ENCODE peak calls at places on chromosomes 7 and 10, in six cellular contexts. N is BJ; D is HFF-Myc; O is foreskin fibroblast; B is CD4-positive, alpha-beta T cell; I is HEK293T. P is an unnamed sample.

GRCh38 chr10:90023950-90024349 is 322.6 kb downstream of the KIF20B start:
- DNase-seq in B (no peak), N (no peak), D (no peak), O (no peak), I (no peak), P (no peak)

GRCh38 chr7:102264367-102264891 is 22.2 kb upstream of the SH2B2 start:
- DNase-seq in N (no peak), I (no peak), D (peak), O (peak), B (no peak), P (peak)

GRCh38 chr10:14439451-14440259 is 108.9 kb upstream of the FRMD4A start:
- DNase-seq in O (peak), N (no peak), B (no peak), I (no peak), D (no peak), P (no peak)

GRCh38 chr10:13758302-13758701 is 171.5 kb downstream of the PRPF18 start:
- DNase-seq in O (peak), B (no peak), I (peak), D (peak), N (no peak), P (peak)

GRCh38 chr10:128816726-128817125 is 650.3 kb upstream of the MGMT start:
- DNase-seq in B (no peak), I (no peak), D (no peak), O (no peak), N (no peak), P (no peak)

GRCh38 chr10:52499281-52499680 is 185.2 kb downstream of the DKK1 start:
- DNase-seq in N (no peak), D (no peak), B (no peak), O (no peak), I (no peak), P (no peak)

GRCh38 chr10:43682956-43683355 is 34.3 kb upstream of the ZNF32 start:
- DNase-seq in N (no peak), D (no peak), B (no peak), O (no peak), I (no peak), P (no peak)

GRCh38 chr7:45646996-45647411 is 72.8 kb downstream of the ADCY1 start:
- DNase-seq in I (no peak), N (no peak), O (peak), D (no peak), B (no peak), P (no peak)

GRCh38 chr10:45239642-45240041 is 75.8 kb downstream of the OR13A1 start:
- DNase-seq in O (peak), D (no peak), B (no peak), I (no peak), N (peak), P (peak)

GRCh38 chr10:64115913-64116643 is 594.9 kb downstream of the REEP3 start:
- DNase-seq in I (peak), B (no peak), O (no peak), D (no peak), N (no peak), P (no peak)

GRCh38 chr10:133139561-133140065 is 20.4 kb upstream of the KNDC1 start:
- DNase-seq in B (no peak), D (no peak), O (no peak), I (no peak), N (no peak), P (no peak)

GRCh38 chr7:37395618-37396259 is 52.9 kb downstream of the ELMO1 start:
- DNase-seq in O (no peak), B (no peak), N (no peak), D (no peak), I (no peak), P (no peak)

GRCh38 chr10:99372546-99373271 is 43.6 kb downstream of the CNNM1 start:
- DNase-seq in N (peak), B (no peak), I (no peak), O (peak), D (no peak), P (no peak)

GRCh38 chr10:32417906-32418547 is 27.9 kb upstream of the CCDC7 start:
- DNase-seq in O (peak), N (peak), D (peak), B (no peak), I (no peak), P (no peak)

GRCh38 chr10:94425942-94426341 is 23.6 kb downstream of the TBC1D12 start:
- DNase-seq in B (no peak), I (no peak), D (no peak), N (no peak), O (no peak), P (no peak)

GRCh38 chr7:25633420-25633819 is 405.1 kb upstream of the NPVF start:
- DNase-seq in N (no peak), B (no peak), I (no peak), D (no peak), O (no peak), P (no peak)

GRCh38 chr7:114356133-114356532 is 58.5 kb upstream of the FOXP2 start:
- DNase-seq in D (no peak), I (no peak), N (no peak), B (no peak), O (peak), P (peak)

GRCh38 chr7:29987821-29988317 is 1.7 kb downstream of the SCRN1 start:
- DNase-seq in N (peak), O (peak), B (no peak), I (peak), D (peak), P (peak)

GRCh38 chr10:21406595-21407218 is 118.8 kb downstream of the SKIDA1 start:
- DNase-seq in I (no peak), D (no peak), N (no peak), B (no peak), O (no peak), P (peak)

GRCh38 chr10:75967491-75967890 is 536.1 kb downstream of the LRMDA start:
- DNase-seq in I (peak), D (no peak), O (no peak), N (no peak), B (no peak), P (no peak)

GRCh38 chr7:55052081-55052480 is 33.3 kb downstream of the EGFR start:
- DNase-seq in N (no peak), D (no peak), O (peak), I (no peak), B (no peak), P (no peak)

GRCh38 chr10:35784751-35785150 is 142.7 kb upstream of the FZD8 start:
- DNase-seq in D (no peak), N (no peak), O (no peak), I (no peak), B (no peak), P (peak)

GRCh38 chr7:133672866-133673265 is 420.0 kb downstream of the EXOC4 start:
- DNase-seq in N (no peak), I (no peak), D (no peak), B (no peak), O (no peak), P (no peak)

GRCh38 chr10:6603142-6604125 is 23.4 kb upstream of the PRKCQ start:
- DNase-seq in O (no peak), I (no peak), N (no peak), D (no peak), B (no peak), P (no peak)

GRCh38 chr10:70982443-70982842 is 94.1 kb upstream of the PCBD1 start:
- DNase-seq in I (no peak), D (no peak), O (peak), N (no peak), B (no peak), P (no peak)

GRCh38 chr10:130138479-130138866 is 2.3 kb downstream of the GLRX3 start:
- DNase-seq in B (no peak), I (no peak), N (no peak), O (peak), D (no peak), P (peak)

GRCh38 chr10:15856328-15857000 is 3.8 kb downstream of the MINDY3 start:
- DNase-seq in I (peak), B (no peak), D (no peak), N (peak), O (peak), P (no peak)

GRCh38 chr10:35182631-35183510 is 56.2 kb downstream of the CREM start:
- DNase-seq in O (no peak), N (no peak), B (no peak), I (no peak), D (no peak), P (no peak)

GRCh38 chr10:126930506-126931458 is 25.6 kb downstream of the DOCK1 start:
- DNase-seq in D (no peak), O (peak), I (no peak), N (no peak), B (no peak), P (no peak)

GRCh38 chr10:929965-930364 is 1.5 kb downstream of the LARP4B start:
- DNase-seq in N (no peak), B (no peak), I (no peak), O (no peak), D (no peak), P (no peak)

GRCh38 chr7:129258649-129259389 is 34.0 kb downstream of the AHCYL2 start:
- DNase-seq in D (no peak), N (no peak), B (no peak), O (no peak), I (no peak), P (peak)

GRCh38 chr7:148461780-148462179 is 128.8 kb upstream of the C7orf33 start:
- DNase-seq in B (no peak), I (no peak), O (no peak), N (no peak), D (no peak), P (no peak)

GRCh38 chr7:136326045-136326610 is 349.0 kb upstream of the MTPN start:
- DNase-seq in O (no peak), B (no peak), D (no peak), N (no peak), I (no peak), P (no peak)

GRCh38 chr7:129840757-129841156 is 112.0 kb downstream of the UBE2H start:
- DNase-seq in D (no peak), O (no peak), N (no peak), B (no peak), I (no peak), P (no peak)